ENCODE peak calls at places on chromosomes 7 and 10, in eight cellular contexts. T is hepatocyte, K is fibroblast of mammary gland, B is cardiac fibroblast, F is type B pancreatic cell, X is GM12865, E is suprapubic skin, Q is progenitor cell of endocrine pancreas. V is an unnamed sample.

GRCh38 chr7:43303740-43304241 is 191.3 kb downstream of the HECW1 start:
- DNase-seq in T (no peak), Q (no peak), E (no peak), F (no peak), X (no peak), K (peak), B (no peak), V (no peak)

GRCh38 chr10:20962165-20962564 is 65.1 kb upstream of the NEBL start:
- DNase-seq in K (peak), X (no peak), Q (no peak), E (no peak), T (no peak), B (peak), F (no peak), V (no peak)

GRCh38 chr7:50393547-50394252 is 56.5 kb downstream of the FIGNL1 start:
- DNase-seq in E (no peak), K (no peak), Q (no peak), X (peak), F (no peak), T (no peak), B (no peak), V (no peak)

GRCh38 chr7:11665381-11665780 is 166.6 kb downstream of the THSD7A start:
- DNase-seq in Q (no peak), E (no peak), T (no peak), X (no peak), B (no peak), F (no peak), K (no peak), V (no peak)

GRCh38 chr7:135386181-135386580 is 123.7 kb downstream of the CNOT4 start:
- DNase-seq in F (no peak), Q (no peak), K (peak), X (no peak), B (peak), E (no peak), T (no peak), V (no peak)

GRCh38 chr10:74976565-74976964 is 134.9 kb upstream of the SAMD8 start:
- DNase-seq in F (no peak), T (no peak), E (no peak), K (no peak), B (no peak), Q (no peak), X (peak), V (no peak)

GRCh38 chr7:44051611-44052220 is 7.2 kb downstream of the DBNL start:
- DNase-seq in K (no peak), E (peak), Q (no peak), F (no peak), T (no peak), B (no peak), X (no peak), V (no peak)

GRCh38 chr10:26711324-26711723 is 13.8 kb downstream of the PDSS1 start:
- DNase-seq in F (no peak), B (no peak), T (no peak), X (no peak), E (no peak), K (no peak), Q (no peak), V (no peak)

GRCh38 chr10:72312865-72313391 is 39.2 kb downstream of the DDIT4 start:
- DNase-seq in X (no peak), Q (no peak), T (no peak), K (no peak), F (no peak), E (no peak), B (no peak), V (no peak)

DNA sequence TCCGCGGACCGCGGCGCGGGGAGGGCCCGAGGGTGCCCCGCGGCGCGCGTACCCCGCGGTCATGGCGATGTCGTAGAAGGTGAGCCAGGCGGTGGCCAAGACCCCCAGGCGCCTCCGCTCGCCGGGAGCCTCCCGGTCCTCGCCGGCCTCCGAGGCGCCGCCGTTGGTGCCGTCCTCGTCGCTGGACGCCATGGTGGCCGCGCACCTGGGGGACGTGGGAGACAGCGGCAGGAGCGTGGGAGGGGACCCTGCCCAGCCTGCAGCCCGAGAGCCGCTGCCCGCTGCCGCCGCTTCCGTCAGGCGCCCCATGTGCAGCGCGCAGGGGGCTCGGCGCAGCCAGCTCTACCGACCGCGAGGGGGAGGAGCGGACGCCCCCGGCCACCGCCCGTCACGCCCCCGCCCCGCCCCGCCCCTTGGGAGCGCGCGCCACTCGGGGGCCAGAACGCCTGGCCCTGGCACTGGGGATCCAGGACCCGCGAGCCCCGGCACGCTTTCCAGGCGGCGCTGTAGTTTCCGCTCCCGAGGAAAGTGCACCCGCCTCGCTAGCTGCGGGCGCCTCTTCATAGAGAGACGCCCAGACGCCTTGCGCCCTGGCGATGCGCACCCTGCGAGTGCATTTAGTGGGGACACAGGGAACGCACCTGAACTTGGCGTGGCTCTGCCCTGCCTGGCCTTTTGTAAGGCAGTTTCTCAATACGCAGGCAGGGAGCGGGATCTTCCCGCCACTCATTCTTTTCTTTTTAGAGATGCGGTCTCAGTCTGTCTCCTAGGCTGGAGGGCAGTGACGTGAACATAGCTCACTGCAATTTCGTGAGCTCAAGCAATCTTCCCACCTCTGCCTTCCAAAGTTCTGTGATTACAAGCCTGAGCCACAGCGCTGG is at the start of gene HACD1:
- DNase-seq in B (peak), E (peak), Q (peak), T (peak), F (peak), X (peak), K (peak), V (peak)
- TF ChIP-seq CTCF in B (no peak), E (peak), Q (peak), T (peak), F (peak), X (peak), K (no peak), V (no peak)

GRCh38 chr7:4763091-4763793 is 12.2 kb upstream of the AP5Z1 start:
- DNase-seq in F (no peak), Q (no peak), X (no peak), E (no peak), B (no peak), K (no peak), T (no peak), V (no peak)

GRCh38 chr7:4764402-4765007 is 10.9 kb upstream of the AP5Z1 start:
- DNase-seq in Q (no peak), T (no peak), X (no peak), F (no peak), E (no peak), B (no peak), K (no peak), V (no peak)

GRCh38 chr7:4763794-4764185 is 11.6 kb upstream of the AP5Z1 start:
- DNase-seq in Q (no peak), E (no peak), T (no peak), F (no peak), B (no peak), K (no peak), X (no peak), V (no peak)

GRCh38 chr7:4766666-4767530 is 8.5 kb upstream of the AP5Z1 start:
- DNase-seq in Q (no peak), K (no peak), T (peak), E (no peak), F (no peak), B (no peak), X (no peak), V (no peak)

DNA sequence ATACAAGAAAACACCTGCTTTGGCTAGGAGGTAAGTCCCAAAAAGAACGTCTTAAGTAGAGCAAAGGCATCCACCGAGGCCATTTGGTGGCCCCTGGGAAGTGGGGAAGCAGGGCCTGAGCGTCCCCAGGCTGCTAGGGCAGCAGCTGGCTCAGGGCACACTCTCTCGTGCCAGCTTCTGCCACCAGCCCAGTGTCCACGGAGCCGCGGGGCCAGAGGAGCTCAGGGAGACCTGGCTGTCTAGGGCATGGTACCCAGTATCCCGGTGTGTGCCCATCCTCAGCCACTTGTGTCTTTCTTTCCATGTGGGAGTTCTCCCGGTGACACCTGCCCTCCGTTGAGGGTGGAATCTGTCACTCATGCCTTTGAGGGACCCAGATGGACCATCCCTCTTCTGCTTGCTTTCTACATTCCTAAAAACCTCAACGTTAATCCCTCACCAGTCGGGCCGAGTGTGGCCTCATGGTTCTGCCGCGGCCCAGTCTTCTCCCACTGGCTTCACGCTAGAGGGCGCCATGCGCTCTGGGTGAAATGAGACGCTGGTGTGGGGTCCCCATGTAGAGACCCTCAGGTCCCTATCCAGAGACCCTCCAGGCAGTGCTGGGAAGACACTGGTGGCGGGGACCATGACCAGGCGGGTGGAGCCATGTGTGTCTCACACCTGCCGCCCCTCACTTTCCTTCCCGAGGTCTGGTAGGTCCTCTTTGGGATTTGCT is 9.5 kb upstream of the AP5Z1 start:
- DNase-seq in B (no peak), Q (no peak), K (no peak), F (no peak), E (no peak), X (no peak), T (no peak), V (no peak)
- TF ChIP-seq CTCF in B (peak), Q (peak), K (peak), F (peak), E (no peak), X (no peak), T (peak), V (no peak)

GRCh38 chr7:31887006-31887405 is 183.2 kb downstream of the PDE1C start:
- DNase-seq in Q (no peak), F (no peak), K (no peak), X (no peak), B (no peak), T (no peak), E (no peak), V (no peak)

GRCh38 chr7:31878875-31879274 is 191.3 kb downstream of the PDE1C start:
- DNase-seq in B (no peak), T (no peak), F (no peak), K (no peak), E (no peak), X (no peak), Q (no peak), V (no peak)

GRCh38 chr7:31885160-31885559 is 185.0 kb downstream of the PDE1C start:
- DNase-seq in F (no peak), B (no peak), X (no peak), K (no peak), T (no peak), E (no peak), Q (no peak), V (no peak)

GRCh38 chr7:31883761-31884164 is 186.4 kb downstream of the PDE1C start:
- DNase-seq in T (no peak), K (peak), X (peak), Q (no peak), F (no peak), E (no peak), B (peak), V (no peak)

GRCh38 chr7:31882187-31882586 is 188.0 kb downstream of the PDE1C start:
- DNase-seq in K (no peak), X (no peak), F (no peak), B (no peak), Q (no peak), E (no peak), T (no peak), V (no peak)
- TF ChIP-seq CTCF in K (no peak), X (no peak), F (peak), B (no peak), Q (no peak), E (no peak), T (no peak), V (no peak)

DNA sequence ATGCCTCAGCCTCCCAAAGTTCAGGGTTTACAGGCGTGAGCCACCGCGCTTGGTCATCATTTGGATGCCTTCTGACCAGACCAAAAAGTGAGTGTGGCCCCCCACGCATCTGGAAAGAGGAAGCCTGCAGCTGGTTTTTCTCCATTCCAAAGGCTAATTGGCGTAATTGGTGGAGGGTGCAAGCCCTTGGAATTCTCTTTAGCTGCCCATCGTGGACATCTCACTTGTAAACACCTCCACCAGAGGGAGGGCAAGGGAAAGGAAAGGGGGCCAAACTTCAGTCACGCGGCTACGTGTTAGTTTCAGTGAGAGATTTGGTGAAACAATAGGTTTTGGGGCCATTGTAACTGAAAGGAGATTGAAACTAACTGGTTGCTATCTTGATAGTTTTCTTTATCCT is 4.1 kb upstream of the ARHGAP21 start:
- DNase-seq in F (no peak), B (no peak), Q (no peak), T (peak), E (no peak), K (no peak), X (peak), V (no peak)
- TF ChIP-seq CTCF in F (peak), B (no peak), Q (peak), T (peak), E (no peak), K (peak), X (no peak), V (no peak)

GRCh38 chr7:26562841-26563240 is 271.2 kb downstream of the SNX10 start:
- DNase-seq in K (no peak), F (no peak), X (no peak), E (no peak), T (no peak), Q (no peak), B (no peak), V (no peak)
- TF ChIP-seq CTCF in K (no peak), F (no peak), X (no peak), E (no peak), T (no peak), Q (no peak), B (no peak), V (peak)